ENCODE peak calls at places on chromosomes 5 and 9, in seven cellular contexts. T is stimulated activated naive CD8-positive, alpha-beta T cell treated with anti-CD3 and anti-CD28 coated beads, Interleukin-15, Interleukin-2, amounts not matched to agents 100 U/mL and 50 U/mL, for 24 hours; S is activated CD8-positive, alpha-beta memory T cell treated with anti-CD3 and anti-CD28 coated beads for 4 hours; N is lower leg skin; B is T-helper 2 cell; D is type B pancreatic cell; Y is EL. M is an unnamed sample.

GRCh38 chr9:93566408-93567270 is 9.7 kb upstream of the PHF2 start:
- DNase-seq in B (peak; percentile 97), N (peak; percentile 96), Y (peak; percentile 95), T (peak; percentile 100), D (peak; percentile 100), S (peak; percentile 99), M (peak; percentile 94)

GRCh38 chr9:125462766-125463384 is 201.2 kb downstream of the GAPVD1 start:
- DNase-seq in T (no peak), Y (no peak), D (no peak), S (no peak), B (no peak), N (no peak), M (peak; percentile 23)

GRCh38 chr5:19235101-19235584 is 752.9 kb downstream of the CDH18 start:
- DNase-seq in T (no peak), S (no peak), D (no peak), N (no peak), B (no peak), Y (no peak), M (peak; percentile 24)

GRCh38 chr5:52725065-52725746 is 62.5 kb upstream of the ITGA1 start:
- DNase-seq in Y (no peak), T (peak; percentile 29), B (peak; percentile 98), N (no peak), S (peak; percentile 18), D (no peak), M (peak; percentile 65)

GRCh38 chr5:6715271-6715670 is 2.0 kb downstream of the TENT4A start:
- DNase-seq in Y (no peak), B (no peak), S (no peak), D (peak; percentile 20), T (no peak), N (no peak), M (no peak)

GRCh38 chr9:21465859-21466518 is 16.1 kb downstream of the IFNE start:
- DNase-seq in D (no peak), N (no peak), B (peak; percentile 60), T (no peak), Y (peak; percentile 68), S (no peak), M (peak; percentile 67)

GRCh38 chr5:1185038-1185651 is 16.2 kb upstream of the SLC6A19 start:
- DNase-seq in N (no peak), T (no peak), D (no peak), S (no peak), Y (no peak), B (no peak), M (no peak)

GRCh38 chr5:53331463-53331862 is 149.0 kb upstream of the FST start:
- DNase-seq in T (no peak), B (no peak), D (no peak), S (no peak), Y (peak; percentile 93), N (no peak), M (peak; percentile 32)

GRCh38 chr5:175823731-175824525 is 47.5 kb upstream of the CPLX2 start:
- DNase-seq in Y (no peak), B (no peak), N (no peak), S (no peak), D (no peak), T (no peak), M (no peak)

GRCh38 chr9:97394881-97395280 is 17.0 kb upstream of the TDRD7 start:
- DNase-seq in S (no peak), D (no peak), N (no peak), Y (no peak), B (no peak), T (no peak), M (no peak)

GRCh38 chr5:141559481-141559880 is 59.3 kb downstream of the DIAPH1 start:
- DNase-seq in N (no peak), D (no peak), T (no peak), B (no peak), Y (peak; percentile 37), S (no peak), M (peak; percentile 57)

GRCh38 chr5:62206150-62206829 is 99.7 kb upstream of the KIF2A start:
- DNase-seq in T (no peak), D (no peak), N (no peak), B (no peak), S (no peak), Y (peak; percentile 25), M (peak; percentile 2)

GRCh38 chr5:146076028-146076427 is 29.3 kb downstream of the PLAC8L1 start:
- DNase-seq in N (no peak), Y (no peak), B (no peak), D (no peak), S (no peak), T (no peak), M (no peak)

GRCh38 chr5:178291161-178291561 is 58.6 kb upstream of the PHYKPL start:
- DNase-seq in S (no peak), Y (no peak), N (no peak), D (no peak), T (no peak), B (no peak), M (no peak)

M was measured in mesenchymal stem cell.